ENCODE peak calls at places on chromosomes 2 and 18, in six cellular contexts. J is brain microvascular endothelial cell, G is PC-3, F is MM.1S, P is dorsolateral prefrontal cortex, C is WERI-Rb-1. O is an unnamed sample.

GRCh38 chr18:10304853-10305252 is 149.6 kb upstream of the APCDD1 start:
- DNase-seq in J (no peak), G (peak; percentile 21), F (no peak), P (no peak), C (no peak), O (no peak)

GRCh38 chr2:179049546-179050311 is at the start of gene CCDC141:
- DNase-seq in J (peak; percentile 7), G (no peak), F (peak; percentile 43), P (no peak), C (no peak), O (peak; percentile 17)

GRCh38 chr2:69493268-69493667 is 56.0 kb upstream of the NFU1 start:
- DNase-seq in J (no peak), G (no peak), F (no peak), P (peak; percentile 69), C (no peak), O (no peak)

GRCh38 chr18:74564012-74564411 is 29.7 kb downstream of the CNDP1 start:
- DNase-seq in J (no peak), G (no peak), F (no peak), P (no peak), C (no peak), O (no peak)

GRCh38 chr2:67318966-67319590 is 78.1 kb upstream of the ETAA1 start:
- DNase-seq in J (no peak), G (no peak), F (no peak), P (no peak), C (no peak), O (no peak)

GRCh38 chr18:37476182-37476581 is 89.4 kb downstream of the CELF4 start:
- DNase-seq in J (peak; percentile 2), G (peak; percentile 6), F (peak; percentile 61), P (peak; percentile 64), C (peak; percentile 59), O (no peak)

GRCh38 chr2:43103093-43103404 is 123.4 kb downstream of the ZFP36L2 start:
- DNase-seq in J (no peak), G (no peak), F (no peak), P (no peak), C (no peak), O (no peak)

GRCh38 chr2:45123521-45124191 is 114.4 kb upstream of the SIX2 start:
- DNase-seq in J (no peak), G (peak; percentile 80), F (no peak), P (no peak), C (no peak), O (no peak)

GRCh38 chr18:3584266-3584665 is 134.3 kb downstream of the TGIF1 start:
- DNase-seq in J (no peak), G (no peak), F (no peak), P (no peak), C (no peak), O (no peak)
- H3K27ac ChIP-seq in J (no peak overlapping the region), G (no peak overlapping the region), F (no peak overlapping the region), P (no peak overlapping the region), C (no peak overlapping the region), O (no peak overlapping the region)

DNA sequence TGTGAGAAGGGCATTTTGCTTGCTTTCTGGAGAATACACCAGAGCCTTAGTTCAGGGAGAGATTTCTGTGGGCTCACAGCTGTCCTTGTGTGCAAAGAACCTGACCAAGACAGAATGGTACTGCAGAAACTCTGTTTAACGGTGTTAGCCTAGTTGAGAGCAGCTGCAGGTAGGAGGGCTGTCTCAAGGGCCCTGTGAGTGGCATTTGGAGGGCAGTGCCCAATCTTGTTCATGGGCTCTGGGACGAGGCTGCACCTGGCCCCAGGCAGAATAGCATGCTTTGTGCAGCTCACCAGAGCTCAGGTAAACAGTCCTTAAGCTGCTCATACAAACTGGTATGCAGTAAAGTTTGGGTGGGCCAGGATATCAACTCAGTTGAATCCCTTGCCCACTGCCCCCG is 16.9 kb upstream of the RGPD4 start:
- DNase-seq in J (no peak), G (no peak), F (no peak), P (no peak), C (no peak), O (no peak)
- H3K27ac ChIP-seq in J (no peak overlapping the region), G (peak overlapping the region; percentile 81), F (no peak overlapping the region), P (no peak overlapping the region), C (no peak overlapping the region), O (no peak overlapping the region)

GRCh38 chr2:119234021-119235019 is 10.7 kb downstream of the STEAP3 start:
- DNase-seq in J (no peak), G (peak; percentile 23), F (no peak), P (no peak), C (peak; percentile 57), O (no peak)

GRCh38 chr2:119232666-119232993 is 9.0 kb downstream of the STEAP3 start:
- DNase-seq in J (no peak), G (no peak), F (no peak), P (no peak), C (no peak), O (no peak)

GRCh38 chr2:119231975-119232665 is 8.5 kb downstream of the STEAP3 start:
- DNase-seq in J (peak; percentile 78), G (peak; percentile 56), F (no peak), P (no peak), C (no peak), O (no peak)

GRCh38 chr2:119230630-119231185 is 7.1 kb downstream of the STEAP3 start:
- DNase-seq in J (peak; percentile 64), G (no peak), F (no peak), P (no peak), C (no peak), O (no peak)

DNA sequence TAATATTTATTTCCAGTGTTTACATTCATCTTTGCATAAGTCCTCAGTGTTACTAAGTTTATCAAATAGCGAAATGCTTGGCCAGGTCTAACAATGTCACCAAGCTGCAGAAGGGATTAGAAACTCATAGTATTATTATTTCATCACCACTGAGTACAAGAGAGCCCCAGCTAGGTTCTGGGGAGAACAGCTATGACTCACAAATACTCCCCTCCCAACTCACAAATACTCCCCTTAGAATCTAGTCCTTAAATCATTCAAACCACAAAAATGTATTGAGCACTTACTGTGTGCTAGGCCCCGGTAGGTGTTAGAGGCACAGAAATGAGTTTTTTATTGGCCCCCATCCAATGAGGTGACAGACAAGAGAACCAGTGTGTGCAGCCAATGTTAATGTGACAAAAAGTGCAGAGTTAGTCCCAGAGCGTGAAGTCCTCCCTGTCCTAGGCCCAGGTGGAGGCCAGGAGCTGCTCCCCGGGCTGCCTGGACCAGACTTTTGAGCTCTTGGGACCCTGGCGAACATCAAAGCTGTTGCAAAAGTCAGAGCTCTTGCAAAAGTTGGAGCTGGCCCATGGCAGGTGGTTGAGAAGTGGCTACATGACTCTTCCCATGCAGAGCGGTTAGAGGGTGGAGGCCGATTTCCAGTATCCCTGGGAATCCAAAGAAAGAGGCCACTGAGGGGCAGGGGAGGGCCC is 9.8 kb downstream of the STEAP3 start:
- DNase-seq in J (no peak), G (peak; percentile 45), F (no peak), P (no peak), C (no peak), O (no peak)
- H3K27ac ChIP-seq in J (no peak overlapping the region), G (no peak overlapping the region), F (no peak overlapping the region), P (no peak overlapping the region), C (no peak overlapping the region), O (no peak overlapping the region)

DNA sequence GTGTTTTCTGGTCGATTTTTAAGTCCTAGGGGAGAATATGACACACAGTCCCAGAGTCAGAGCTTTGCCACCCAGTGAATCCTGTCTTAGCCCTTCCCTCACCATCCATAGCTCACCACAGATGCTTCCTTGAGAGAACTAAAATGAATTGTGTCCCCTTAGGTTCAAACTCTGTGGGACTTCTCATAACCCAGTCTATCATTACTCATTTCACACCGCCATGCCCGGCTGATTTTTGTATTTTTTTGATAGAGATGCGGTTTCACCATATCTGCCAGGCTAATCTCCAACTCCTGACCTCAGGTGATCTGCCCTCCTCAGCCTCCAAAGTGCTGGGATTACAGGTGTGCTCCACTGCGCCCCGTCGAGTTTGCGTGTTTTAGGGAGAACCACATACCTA is 66.8 kb downstream of the REL start:
- DNase-seq in J (no peak), G (no peak), F (no peak), P (no peak), C (no peak), O (no peak)
- H3K27ac ChIP-seq in J (no peak overlapping the region), G (no peak overlapping the region), F (no peak overlapping the region), P (no peak overlapping the region), C (no peak overlapping the region), O (no peak overlapping the region)

GRCh38 chr2:239220976-239221375 is 179.8 kb downstream of the HDAC4 start:
- DNase-seq in J (no peak), G (no peak), F (no peak), P (no peak), C (no peak), O (no peak)
- H3K27ac ChIP-seq in J (no peak overlapping the region), G (no peak overlapping the region), F (no peak overlapping the region), P (peak overlapping the region; percentile 96), C (no peak overlapping the region), O (no peak overlapping the region)

DNA sequence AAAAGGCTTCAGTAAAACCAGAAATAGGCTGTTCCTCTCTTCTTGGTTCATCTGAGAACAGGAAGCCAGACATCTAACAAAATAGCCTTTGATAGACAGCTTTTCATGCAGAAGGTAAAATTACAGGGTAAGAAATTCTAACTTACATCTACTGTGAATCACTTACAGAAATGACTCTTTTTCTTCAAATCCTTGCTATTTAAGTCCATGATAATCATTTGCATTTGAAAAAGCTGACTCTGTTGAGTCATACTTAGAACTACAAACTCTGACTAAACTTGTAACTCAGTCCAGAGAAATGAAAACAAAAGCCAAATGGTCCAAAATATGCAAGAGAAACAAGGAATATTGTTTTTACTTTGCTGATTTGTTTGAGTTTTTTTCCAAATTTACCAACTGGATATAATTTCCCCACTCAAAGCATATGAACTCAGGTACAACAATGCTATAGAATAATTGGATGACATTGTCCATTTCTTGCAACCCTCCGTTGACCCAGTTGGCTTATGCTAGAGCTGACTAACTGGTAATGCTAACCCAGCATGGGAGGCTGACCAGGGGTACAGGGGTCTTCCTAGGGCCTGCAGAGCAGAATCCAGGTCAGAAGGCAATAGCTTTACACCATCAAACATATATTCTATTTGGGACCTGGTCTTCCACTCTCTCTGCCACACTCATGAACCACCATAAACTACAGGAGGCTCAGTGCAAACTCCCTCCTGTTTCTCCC is 18.8 kb upstream of the MREG start:
- DNase-seq in J (no peak), G (peak; percentile 49), F (no peak), P (no peak), C (no peak), O (no peak)
- H3K27ac ChIP-seq in J (no peak overlapping the region), G (peak overlapping the region; percentile 8), F (no peak overlapping the region), P (no peak overlapping the region), C (no peak overlapping the region), O (no peak overlapping the region)

GRCh38 chr2:155583674-155584195 is 748.8 kb downstream of the NR4A2 start:
- DNase-seq in J (no peak), G (no peak), F (no peak), P (no peak), C (no peak), O (no peak)
- H3K27ac ChIP-seq in J (no peak overlapping the region), G (no peak overlapping the region), F (no peak overlapping the region), P (no peak overlapping the region), C (no peak overlapping the region), O (no peak overlapping the region)

GRCh38 chr2:204950695-204951094 is 405.4 kb downstream of the PARD3B start:
- DNase-seq in J (peak; percentile 39), G (peak; percentile 77), F (no peak), P (no peak), C (no peak), O (no peak)
- H3K27ac ChIP-seq in J (no peak overlapping the region), G (no peak overlapping the region), F (no peak overlapping the region), P (no peak overlapping the region), C (no peak overlapping the region), O (no peak overlapping the region)

GRCh38 chr2:215770668-215771067 is 242.7 kb downstream of the MREG start:
- DNase-seq in J (no peak), G (no peak), F (no peak), P (no peak), C (no peak), O (no peak)
- H3K27ac ChIP-seq in J (peak overlapping the region; percentile 99), G (no peak overlapping the region), F (no peak overlapping the region), P (no peak overlapping the region), C (no peak overlapping the region), O (no peak overlapping the region)